ENCODE peak calls at places on chromosome 1, in seven cellular contexts. M is COR-L47; G is kidney glomerular epithelial cell; F is CD8-positive, alpha-beta memory T cell; O is G401; B is psoas muscle; H is M059J. S is an unnamed sample.

GRCh38 chr1:233520510-233521191 is 93.3 kb upstream of the KCNK1 start:
- DNase-seq in M (no peak), B (no peak), O (peak; percentile 30), F (no peak), G (peak; percentile 73), H (peak; percentile 72), S (peak; percentile 70)

GRCh38 chr1:205851993-205852392 is 2.1 kb upstream of the PM20D1 start:
- DNase-seq in M (no peak), H (no peak), F (no peak), B (no peak), O (no peak), G (no peak), S (no peak)

GRCh38 chr1:76274302-76274701 is 199.8 kb downstream of the ST6GALNAC3 start:
- DNase-seq in B (no peak), M (no peak), O (no peak), H (no peak), F (no peak), G (no peak), S (no peak)

GRCh38 chr1:98929456-98929855 is 75.2 kb downstream of the PLPPR5 start:
- DNase-seq in G (no peak), F (no peak), H (no peak), M (no peak), B (no peak), O (no peak), S (no peak)

GRCh38 chr1:167312871-167313270 is 92.2 kb downstream of the POU2F1 start:
- DNase-seq in O (no peak), B (no peak), G (no peak), H (no peak), F (no peak), M (no peak), S (no peak)

GRCh38 chr1:160539896-160540858 is 17.1 kb upstream of the SLAMF6 start:
- DNase-seq in B (no peak), F (peak; percentile 52), O (no peak), M (no peak), G (no peak), H (peak; percentile 22), S (no peak)

GRCh38 chr1:200154069-200154767 is 126.7 kb downstream of the NR5A2 start:
- DNase-seq in G (peak; percentile 16), M (no peak), F (peak; percentile 28), B (no peak), H (peak; percentile 27), O (no peak), S (no peak)

GRCh38 chr1:59136541-59137335 is 160.2 kb upstream of the FGGY start:
- DNase-seq in M (no peak), G (no peak), B (peak; percentile 35), H (peak; percentile 85), O (no peak), F (no peak), S (no peak)

GRCh38 chr1:170586942-170587593 is 55.1 kb downstream of the GORAB start:
- DNase-seq in B (no peak), G (no peak), M (no peak), F (no peak), H (peak; percentile 32), O (no peak), S (no peak)

GRCh38 chr1:51220548-51220947 is 15.5 kb upstream of the RNF11 start:
- DNase-seq in G (no peak), F (no peak), M (no peak), O (no peak), B (no peak), H (no peak), S (no peak)

GRCh38 chr1:28046716-28047115 is 41.7 kb downstream of the EYA3 start:
- DNase-seq in G (no peak), F (no peak), H (peak; percentile 26), O (no peak), B (no peak), M (no peak), S (no peak)

GRCh38 chr1:31397360-31398095 is 15.5 kb upstream of the SERINC2 start:
- DNase-seq in M (no peak), H (peak; percentile 91), F (no peak), O (no peak), G (peak; percentile 60), B (no peak), S (no peak)

GRCh38 chr1:24535021-24535424 is 20.9 kb upstream of the NCMAP start:
- DNase-seq in F (peak; percentile 86), B (no peak), G (no peak), M (no peak), O (no peak), H (no peak), S (no peak)

S was measured in Caki2.